ENCODE peak calls at places on chromosomes 11 and 22, in five cellular contexts. L is psoas muscle; V is CD8-positive, alpha-beta memory T cell; B is heart left ventricle; G is hepatocyte. M is an unnamed sample. For H3K9me3, the result is how much of the 10 kb centered on the place peaks cover.

GRCh38 chr22:32333141-32333768 is 24.4 kb upstream of the RFPL3 start:
- DNase-seq in L (no peak), V (no peak), B (no peak), G (no peak), M (peak)

GRCh38 chr11:85977751-85978160 is 91.1 kb downstream of the PICALM start:
- DNase-seq in L (no peak), V (no peak), B (no peak), G (no peak), M (no peak)

GRCh38 chr11:111520565-111520964 is 6.0 kb downstream of the HOATZ start:
- DNase-seq in L (no peak), V (no peak), B (no peak), G (no peak), M (no peak)

GRCh38 chr22:19477321-19478085 is 1.5 kb downstream of the UFD1 start:
- DNase-seq in L (no peak), V (no peak), B (no peak), G (no peak), M (no peak)

GRCh38 chr11:11267312-11267711 is 85.7 kb downstream of the CSNK2A3 start:
- DNase-seq in L (no peak), V (no peak), B (no peak), G (no peak), M (no peak)

GRCh38 chr11:64663656-64664055 is 59.3 kb downstream of the NRXN2 start:
- DNase-seq in L (no peak), V (no peak), B (no peak), G (no peak), M (no peak)

GRCh38 chr11:35629914-35630313 is 11.7 kb downstream of the FJX1 start:
- DNase-seq in L (no peak), V (no peak), B (no peak), G (peak), M (no peak)

GRCh38 chr11:5204787-5205186 is 4.3 kb upstream of the OR51V1 start:
- DNase-seq in L (no peak), V (no peak), B (no peak), G (peak), M (no peak)

GRCh38 chr11:57586711-57587110 is 10.8 kb upstream of the SERPING1 start:
- DNase-seq in L (no peak), V (no peak), B (no peak), G (no peak), M (no peak)

GRCh38 chr11:7994581-7995278 is 7.6 kb downstream of the EIF3F start:
- DNase-seq in L (no peak), V (no peak), B (no peak), G (no peak), M (no peak)

GRCh38 chr11:30585067-30585891 is 874 bp downstream of the MPPED2 start:
- DNase-seq in L (peak), V (no peak), B (peak), G (peak), M (peak)

GRCh38 chr11:77147668-77148321 is 19.7 kb downstream of the MYO7A start:
- DNase-seq in L (no peak), V (peak), B (no peak), G (peak), M (no peak)

GRCh38 chr22:39622881-39623367 is 52.4 kb downstream of the CACNA1I start:
- DNase-seq in L (peak), V (peak), B (peak), G (peak), M (peak)

GRCh38 chr11:122642971-122643370 is 12.6 kb upstream of the UBASH3B start:
- DNase-seq in L (no peak), V (no peak), B (no peak), G (no peak), M (no peak)

GRCh38 chr11:86483591-86484163 is 109.0 kb downstream of the CCDC81 start:
- DNase-seq in L (no peak), V (no peak), B (peak), G (no peak), M (no peak)

GRCh38 chr11:26230021-26230420 is 101.9 kb upstream of the ANO3 start:
- DNase-seq in L (no peak), V (no peak), B (no peak), G (no peak), M (no peak)

GRCh38 chr22:17922925-17923898 is 101.1 kb downstream of the MICAL3 start:
- DNase-seq in L (no peak), V (no peak), B (no peak), G (no peak), M (no peak)

GRCh38 chr22:28817919-28818859 is 17.8 kb upstream of the XBP1 start:
- DNase-seq in L (no peak), V (no peak), B (peak), G (peak), M (peak)

GRCh38 chr11:44899959-44900358 is 50.7 kb downstream of the TP53I11 start:
- DNase-seq in L (no peak), V (no peak), B (peak), G (no peak), M (no peak)

GRCh38 chr11:120123946-120124345 is 14.0 kb downstream of the TRIM29 start:
- DNase-seq in L (no peak), V (no peak), B (no peak), G (no peak), M (no peak)

GRCh38 chr11:70164705-70165104 is 38.4 kb upstream of the FADD start:
- DNase-seq in L (no peak), V (no peak), B (no peak), G (no peak), M (no peak)

GRCh38 chr11:42112896-42113295 is 653.4 kb upstream of the LRRC4C start:
- DNase-seq in L (no peak), V (no peak), B (no peak), G (no peak), M (no peak)

GRCh38 chr22:46262449-46263207 is 515 bp downstream of the PKDREJ start:
- DNase-seq in L (peak), V (no peak), B (peak), G (peak), M (no peak)

GRCh38 chr11:13119361-13119760 is 110.2 kb downstream of the RASSF10 start:
- DNase-seq in L (no peak), V (no peak), B (no peak), G (no peak), M (no peak)

GRCh38 chr11:13117344-13117743 is 108.2 kb downstream of the RASSF10 start:
- DNase-seq in L (no peak), V (no peak), B (no peak), G (no peak), M (no peak)

GRCh38 chr11:13119928-13120520 is 110.9 kb downstream of the RASSF10 start:
- DNase-seq in L (no peak), V (no peak), B (no peak), G (no peak), M (no peak)

GRCh38 chr11:13118194-13118593 is 109.1 kb downstream of the RASSF10 start:
- DNase-seq in L (no peak), V (no peak), B (no peak), G (no peak), M (no peak)

GRCh38 chr11:13118691-13119090 is 109.6 kb downstream of the RASSF10 start:
- DNase-seq in L (no peak), V (no peak), B (no peak), G (no peak), M (no peak)
- H3K27ac ChIP-seq in L (no peak), V (no peak), B (no peak), G (no peak), M (no peak)

DNA sequence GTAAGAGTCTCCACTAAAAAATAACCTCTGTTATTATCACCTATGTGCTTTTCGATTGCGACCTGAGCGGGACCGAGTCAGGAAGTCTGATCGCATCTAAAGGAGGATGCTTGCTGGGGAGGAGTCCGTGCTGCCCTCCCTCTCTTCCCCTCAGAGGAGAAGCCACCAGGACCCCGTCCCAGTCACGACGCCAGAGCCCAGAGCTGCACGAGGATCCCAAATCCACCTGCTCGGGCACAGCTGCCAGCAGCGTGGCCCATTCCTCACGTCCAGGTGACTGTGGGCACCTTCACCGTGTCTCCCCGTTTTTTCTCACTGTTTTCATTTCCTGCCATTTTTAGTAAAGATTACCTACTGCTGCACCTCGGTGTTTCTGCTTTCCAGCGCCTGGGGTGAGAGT is 390.3 kb downstream of the BRD1 start:
- DNase-seq in L (no peak), V (no peak), B (no peak), G (no peak), M (no peak)
- H3K9me3 ChIP-seq in L (under half), V (under half), B (under half), G (under half), M (under half)

DNA sequence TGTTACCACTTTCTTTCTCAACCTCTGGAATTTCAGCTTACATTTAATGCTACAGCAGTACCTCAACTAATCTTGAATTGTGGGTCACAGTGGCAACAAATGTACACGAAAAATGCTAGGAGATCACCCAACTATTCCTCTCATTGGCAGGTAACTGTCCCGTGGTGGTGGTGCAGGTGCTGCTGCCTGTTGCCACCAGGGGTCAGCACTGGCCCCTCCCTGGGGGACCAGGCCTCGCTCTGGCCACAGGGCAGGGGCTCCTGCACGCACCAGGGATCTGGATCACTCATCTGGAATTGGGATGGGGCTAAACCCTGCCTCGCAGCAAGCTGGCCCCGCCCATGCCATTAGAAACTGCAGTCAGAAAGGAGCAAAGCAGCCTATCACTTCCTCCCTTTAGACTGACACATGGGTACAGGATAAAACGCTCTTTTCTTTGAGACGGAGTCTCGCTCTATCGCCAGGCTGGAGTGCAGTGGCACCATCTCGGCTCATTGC is 6.9 kb upstream of the POLDIP3 start:
- DNase-seq in L (peak), V (peak), B (peak), G (peak), M (no peak)
- H3K27ac ChIP-seq in L (peak), V (no peak), B (no peak), G (peak), M (no peak)

DNA sequence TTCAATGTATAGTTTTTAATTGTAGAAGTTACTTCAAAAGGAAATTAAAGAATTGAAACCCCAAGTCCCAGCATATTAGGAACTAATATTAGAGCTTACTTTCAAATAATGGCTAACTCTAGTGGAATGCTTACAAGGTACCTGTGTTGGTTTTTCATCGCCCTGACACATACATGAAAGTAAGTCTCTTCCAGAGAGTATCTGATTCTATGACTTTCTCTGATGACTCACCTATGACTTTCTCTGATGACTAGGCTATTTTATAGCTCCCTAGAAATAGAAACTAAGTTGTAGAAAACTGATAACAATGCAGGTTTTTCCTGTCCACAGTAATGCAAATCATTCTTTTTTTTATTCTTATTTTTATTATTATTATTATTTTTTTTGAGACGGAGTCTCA is 33.6 kb upstream of the MMP7 start:
- DNase-seq in L (no peak), V (no peak), B (no peak), G (peak), M (no peak)
- H3K9me3 ChIP-seq in L (under half), V (under half), B (under half), G (under half), M (under half)

GRCh38 chr11:1277936-1278512 is 31.4 kb downstream of the TOLLIP start:
- DNase-seq in L (peak), V (no peak), B (no peak), G (no peak), M (no peak)
- H3K27ac ChIP-seq in L (no peak), V (no peak), B (no peak), G (no peak), M (no peak)

GRCh38 chr22:48782817-48783511 is 1044.7 kb downstream of the BRD1 start:
- DNase-seq in L (no peak), V (no peak), B (no peak), G (no peak), M (no peak)
- H3K9me3 ChIP-seq in L (under half), V (under half), B (under half), G (under half), M (under half)